ENCODE peak calls at places on chromosomes 4 and X, in four cellular contexts. Q is mammary epithelial cell, X is IMR-90, L is fibroblast of lung. B is an unnamed sample.

GRCh38 chr4:18464160-18464559 is 442.6 kb upstream of the LCORL start:
- DNase-seq in Q (peak), X (no peak), L (no peak), B (no peak)

GRCh38 chrX:85501349-85501748 is 121.9 kb upstream of the POF1B start:
- DNase-seq in Q (no peak), X (no peak), L (no peak), B (no peak)

GRCh38 chr4:142434519-142435224 is 411.4 kb downstream of the INPP4B start:
- DNase-seq in Q (no peak), X (no peak), L (no peak), B (no peak)

GRCh38 chrX:152904151-152905080 is 6.5 kb downstream of the ZNF185 start:
- DNase-seq in Q (peak), X (peak), L (peak), B (peak)

GRCh38 chr4:152168960-152169616 is 366.8 kb downstream of the FBXW7 start:
- DNase-seq in Q (no peak), X (no peak), L (no peak), B (no peak)

GRCh38 chr4:152983221-152983620 is 47.1 kb downstream of the FHDC1 start:
- DNase-seq in Q (no peak), X (no peak), L (no peak), B (peak)

GRCh38 chr4:117983541-117984451 is 50.5 kb upstream of the NDST3 start:
- DNase-seq in Q (peak), X (peak), L (no peak), B (no peak)

GRCh38 chr4:145041378-145041777 is 56.6 kb downstream of the ANAPC10 start:
- DNase-seq in Q (no peak), X (no peak), L (no peak), B (no peak)

GRCh38 chr4:183011213-183011907 is 87.7 kb upstream of the WWC2 start:
- DNase-seq in Q (no peak), X (peak), L (peak), B (no peak)

GRCh38 chr4:183499389-183499788 is 5.5 kb upstream of the ING2 start:
- DNase-seq in Q (no peak), X (no peak), L (no peak), B (no peak)

GRCh38 chr4:169689681-169690080 is 68.1 kb downstream of the HPF1 start:
- DNase-seq in Q (no peak), X (no peak), L (no peak), B (no peak)

DNA sequence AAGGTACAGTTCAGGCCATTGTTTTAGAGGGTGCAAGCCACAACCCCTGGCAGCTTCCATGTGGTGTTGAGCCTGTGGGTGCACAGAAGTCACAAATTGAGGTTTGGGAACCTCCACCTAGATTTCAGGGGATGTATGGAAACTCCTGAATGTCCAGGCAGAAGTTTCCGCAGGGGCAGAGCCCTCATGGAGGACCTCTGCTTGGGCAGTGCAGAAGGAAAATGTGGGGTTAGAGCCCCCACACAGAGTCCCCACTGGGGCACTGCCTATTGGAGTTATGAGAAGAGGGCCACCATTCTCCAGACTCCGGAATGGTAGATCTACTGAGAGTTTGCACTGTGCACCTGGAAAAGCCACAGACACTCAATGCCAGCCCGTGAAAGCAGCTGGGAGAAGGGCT is 242.0 kb upstream of the ACTRT1 start:
- DNase-seq in Q (no peak), X (no peak), L (no peak), B (no peak)
- H2AFZ ChIP-seq in Q (no peak), X (no peak), L (no peak), B (no peak)

GRCh38 chrX:137187540-137187939 is 153.7 kb upstream of the GPR101 start:
- DNase-seq in Q (no peak), X (no peak), L (no peak), B (no peak)
- H2AFZ ChIP-seq in Q (no peak), X (no peak), L (no peak), B (no peak)

GRCh38 chrX:41922694-41923171 is 621 bp downstream of the CASK start:
- DNase-seq in Q (peak), X (no peak), L (peak), B (peak)
- H2AFZ ChIP-seq in Q (peak), X (peak), L (peak), B (no peak)

DNA sequence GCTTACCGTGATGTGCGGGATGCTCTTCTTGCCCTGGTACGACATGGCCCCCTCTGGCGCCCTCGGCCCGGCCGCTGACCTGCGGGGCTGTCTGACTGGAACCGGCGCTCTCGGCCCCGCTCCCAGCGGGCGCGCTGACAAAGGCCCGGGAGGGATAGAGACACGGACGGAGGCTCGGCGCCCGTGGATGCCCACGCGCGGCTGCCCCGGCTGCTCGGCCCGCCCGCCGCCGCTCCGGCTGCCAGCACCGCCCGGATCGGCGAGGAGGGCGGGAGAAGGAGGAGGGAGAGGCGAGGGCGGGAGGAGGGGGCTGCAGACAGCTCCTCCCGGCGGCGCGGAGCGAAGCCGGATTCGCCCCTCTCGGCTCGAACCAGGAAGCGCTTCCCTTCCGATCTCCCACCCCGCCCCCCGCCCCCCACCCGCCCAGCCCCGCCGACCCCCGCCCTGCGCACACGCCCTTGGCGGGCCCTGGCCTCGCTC is 4.6 kb downstream of the CRMP1 start:
- DNase-seq in Q (no peak), X (no peak), L (no peak), B (peak)
- H2AFZ ChIP-seq in Q (no peak), X (peak), L (no peak), B (peak)

GRCh38 chr4:189974056-189974455 is 33.4 kb downstream of the FRG1 start:
- DNase-seq in Q (no peak), X (no peak), L (peak), B (no peak)

GRCh38 chr4:189981970-189982369 is 41.3 kb downstream of the FRG1 start:
- DNase-seq in Q (no peak), X (no peak), L (no peak), B (no peak)

GRCh38 chr4:189973646-189974045 is 33.0 kb downstream of the FRG1 start:
- DNase-seq in Q (no peak), X (no peak), L (no peak), B (no peak)

GRCh38 chr4:189979196-189980047 is 38.8 kb downstream of the FRG1 start:
- DNase-seq in Q (no peak), X (no peak), L (no peak), B (no peak)
- H2AFZ ChIP-seq in Q (no peak), X (no peak), L (no peak), B (peak)

DNA sequence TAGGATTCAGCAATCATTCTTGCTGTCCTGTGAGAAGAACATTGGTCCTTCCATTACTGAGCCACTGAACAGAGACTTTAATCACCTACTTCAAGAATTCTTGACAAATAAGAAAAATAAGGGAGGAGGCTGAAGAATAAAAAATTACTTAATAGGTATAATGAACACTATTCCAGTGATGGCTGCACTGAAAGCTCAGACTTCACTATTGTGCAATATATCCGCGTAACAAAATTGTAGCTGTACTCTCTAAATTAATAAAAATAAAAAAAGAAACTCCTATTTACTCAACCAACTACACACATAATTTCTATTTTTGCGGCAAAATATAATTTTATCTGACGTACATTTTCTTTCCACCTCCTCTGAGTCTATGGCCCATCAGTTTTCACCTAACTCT is 2441.0 kb downstream of the PCDH7 start:
- DNase-seq in Q (no peak), X (no peak), L (no peak), B (no peak)
- H2AFZ ChIP-seq in Q (no peak), X (no peak), L (no peak), B (no peak)

DNA sequence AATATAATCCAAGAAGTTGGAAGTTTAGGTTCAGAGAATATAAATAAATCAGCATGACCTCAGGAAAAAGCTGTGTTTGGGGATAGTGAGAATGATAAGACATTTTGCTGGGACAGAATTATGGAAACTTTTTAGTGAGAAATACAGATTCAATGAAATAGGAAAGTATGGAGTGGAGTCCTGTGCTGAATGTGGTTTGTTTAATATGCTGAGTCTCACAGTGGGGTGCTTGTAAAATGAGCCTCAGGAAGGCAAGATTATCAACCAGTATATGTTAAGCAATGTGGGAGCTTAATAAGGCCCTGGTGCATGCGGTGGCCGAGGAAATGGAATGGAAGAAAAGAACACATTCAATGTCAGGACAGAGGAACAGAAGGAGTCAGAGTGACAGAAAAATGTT is 1554.7 kb upstream of the TENM3 start:
- DNase-seq in Q (no peak), X (no peak), L (no peak), B (no peak)
- H2AFZ ChIP-seq in Q (no peak), X (no peak), L (no peak), B (peak)

GRCh38 chr4:107733431-107733925 is 13.4 kb upstream of the PAPSS1 start:
- DNase-seq in Q (no peak), X (no peak), L (no peak), B (no peak)
- H2AFZ ChIP-seq in Q (peak), X (no peak), L (no peak), B (peak)

DNA sequence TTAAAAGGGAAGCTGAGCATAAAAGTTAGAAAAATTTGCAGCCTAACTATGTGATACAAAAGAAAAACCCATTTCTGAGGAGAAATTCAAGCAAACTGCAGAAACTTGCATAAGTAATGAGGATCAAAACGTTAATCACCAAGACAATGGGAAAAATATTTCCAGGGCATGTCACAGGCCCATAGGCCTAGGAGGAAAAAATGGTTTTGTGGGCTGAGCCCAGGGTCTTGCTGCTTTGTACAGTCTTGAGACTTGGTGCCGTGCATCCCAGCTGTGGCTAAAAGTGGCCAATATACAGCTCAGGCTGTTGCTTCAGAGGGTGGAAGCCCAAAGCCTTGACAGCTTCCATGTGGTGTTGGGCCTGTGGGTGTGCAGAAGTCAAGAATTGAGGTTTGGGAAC is 37.7 kb upstream of the ADAMTS3 start:
- DNase-seq in Q (no peak), X (no peak), L (no peak), B (no peak)
- H2AFZ ChIP-seq in Q (no peak), X (no peak), L (no peak), B (no peak)

DNA sequence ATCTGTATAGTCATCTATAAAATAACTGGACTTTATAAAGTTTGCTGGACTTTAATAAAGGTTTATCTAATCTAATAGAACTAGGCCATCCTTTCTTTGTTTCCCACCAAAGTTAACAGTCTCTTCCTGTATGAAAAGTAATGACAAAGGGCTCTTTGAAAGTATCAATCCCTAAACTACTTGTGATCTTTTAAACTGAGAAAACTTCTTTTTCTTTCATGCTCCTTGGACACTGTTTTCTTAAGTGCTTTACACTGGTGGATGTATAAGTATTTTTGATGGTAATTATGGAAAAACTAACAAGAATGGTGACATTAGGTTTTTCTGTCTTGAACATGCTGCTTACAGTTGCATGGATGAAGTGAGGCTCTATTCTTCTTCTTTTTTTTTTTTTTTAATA is 2.4 kb upstream of the ZFX start:
- DNase-seq in Q (no peak), X (no peak), L (no peak), B (no peak)
- H2AFZ ChIP-seq in Q (peak), X (no peak), L (no peak), B (no peak)

B was measured in neural progenitor cell.